ENCODE peak calls at places on chromosomes 12 and 14, in six cellular contexts. X, A, U, Y, P and S are unnamed samples.

GRCh38 chr14:95046711-95047681 is 110.3 kb downstream of the DICER1 start:
- DNase-seq in X (peak), A (no peak), U (no peak), Y (no peak), P (peak), S (no peak)

GRCh38 chr14:88848571-88848970 is 24.1 kb downstream of the TTC8 start:
- DNase-seq in X (no peak), A (peak), U (no peak), Y (no peak), P (no peak), S (no peak)

GRCh38 chr12:124829708-124830304 is 33.9 kb downstream of the SCARB1 start:
- DNase-seq in X (no peak), A (no peak), U (no peak), Y (no peak), P (no peak), S (peak)

GRCh38 chr14:100592461-100592871 is 5.2 kb upstream of the BEGAIN start:
- DNase-seq in X (no peak), A (no peak), U (no peak), Y (no peak), P (no peak), S (no peak)

GRCh38 chr12:49622501-49623141 is 740 bp upstream of the PRPF40B start:
- DNase-seq in X (no peak), A (no peak), U (peak), Y (no peak), P (peak), S (no peak)

GRCh38 chr12:26097046-26097878 is 27.6 kb downstream of the BHLHE41 start:
- DNase-seq in X (peak), A (peak), U (peak), Y (peak), P (peak), S (peak)

GRCh38 chr14:45089813-45090212 is 5.9 kb downstream of the PRPF39 start:
- DNase-seq in X (no peak), A (no peak), U (no peak), Y (no peak), P (no peak), S (peak)

GRCh38 chr12:123253606-123254459 is 17.8 kb downstream of the CDK2AP1 start:
- DNase-seq in X (no peak), A (no peak), U (peak), Y (no peak), P (no peak), S (no peak)